ENCODE peak calls at places on chromosome 20, in ten cellular contexts. One of them, this sample, is unnamed.

GRCh38 chr20:38121741-38122140 is 43.3 kb downstream of the TGM2 start:
- DNase-seq in CD8-positive, alpha-beta memory T cell: no peak
- DNase-seq in ureter: peak
- DNase-seq in endothelial cell: no peak
- DNase-seq in neural progenitor cell: no peak
- DNase-seq in stimulated activated CD8-positive, alpha-beta memory T cell treated with anti-CD3 and anti-CD28 coated beads, Interleukin-4, amount 100 ng/mL, for 24 hours: no peak
- DNase-seq in stromal cell of bone marrow: no peak
- DNase-seq in GM13977: no peak
- DNase-seq in effector CD4-positive, alpha-beta T cell: no peak
- DNase-seq in caudate nucleus: no peak
- DNase-seq in this sample: no peak

GRCh38 chr20:20713244-20713765 is 861 bp upstream of the RALGAPA2 start:
- DNase-seq in endothelial cell: no peak
- DNase-seq in effector CD4-positive, alpha-beta T cell: no peak
- DNase-seq in stimulated activated CD8-positive, alpha-beta memory T cell treated with anti-CD3 and anti-CD28 coated beads, Interleukin-4, amount 100 ng/mL, for 24 hours: no peak
- DNase-seq in stromal cell of bone marrow: no peak
- DNase-seq in caudate nucleus: no peak
- DNase-seq in neural progenitor cell: no peak
- DNase-seq in ureter: no peak
- DNase-seq in GM13977: no peak
- DNase-seq in CD8-positive, alpha-beta memory T cell: no peak
- DNase-seq in this sample: no peak

GRCh38 chr20:21505810-21506530 is 7.9 kb downstream of the NKX2-2 start:
- DNase-seq in stromal cell of bone marrow: no peak
- DNase-seq in stimulated activated CD8-positive, alpha-beta memory T cell treated with anti-CD3 and anti-CD28 coated beads, Interleukin-4, amount 100 ng/mL, for 24 hours: peak
- DNase-seq in neural progenitor cell: peak
- DNase-seq in GM13977: peak
- DNase-seq in endothelial cell: peak
- DNase-seq in ureter: no peak
- DNase-seq in effector CD4-positive, alpha-beta T cell: peak
- DNase-seq in caudate nucleus: no peak
- DNase-seq in CD8-positive, alpha-beta memory T cell: peak
- DNase-seq in this sample: no peak

GRCh38 chr20:33163856-33164762 is 3.9 kb upstream of the BPIFA2 start:
- DNase-seq in neural progenitor cell: no peak
- DNase-seq in GM13977: no peak
- DNase-seq in CD8-positive, alpha-beta memory T cell: no peak
- DNase-seq in ureter: no peak
- DNase-seq in caudate nucleus: no peak
- DNase-seq in stromal cell of bone marrow: no peak
- DNase-seq in stimulated activated CD8-positive, alpha-beta memory T cell treated with anti-CD3 and anti-CD28 coated beads, Interleukin-4, amount 100 ng/mL, for 24 hours: no peak
- DNase-seq in effector CD4-positive, alpha-beta T cell: no peak
- DNase-seq in endothelial cell: no peak
- DNase-seq in this sample: no peak

GRCh38 chr20:51729771-51730170 is 38.4 kb downstream of the ATP9A start:
- DNase-seq in stromal cell of bone marrow: no peak
- DNase-seq in endothelial cell: no peak
- DNase-seq in neural progenitor cell: no peak
- DNase-seq in CD8-positive, alpha-beta memory T cell: no peak
- DNase-seq in stimulated activated CD8-positive, alpha-beta memory T cell treated with anti-CD3 and anti-CD28 coated beads, Interleukin-4, amount 100 ng/mL, for 24 hours: no peak
- DNase-seq in caudate nucleus: no peak
- DNase-seq in effector CD4-positive, alpha-beta T cell: no peak
- DNase-seq in GM13977: no peak
- DNase-seq in ureter: no peak
- DNase-seq in this sample: no peak

GRCh38 chr20:32535316-32535952 is 49.7 kb downstream of the NOL4L start:
- DNase-seq in stimulated activated CD8-positive, alpha-beta memory T cell treated with anti-CD3 and anti-CD28 coated beads, Interleukin-4, amount 100 ng/mL, for 24 hours: no peak
- DNase-seq in stromal cell of bone marrow: no peak
- DNase-seq in caudate nucleus: peak
- DNase-seq in GM13977: no peak
- DNase-seq in neural progenitor cell: peak
- DNase-seq in ureter: no peak
- DNase-seq in CD8-positive, alpha-beta memory T cell: peak
- DNase-seq in effector CD4-positive, alpha-beta T cell: no peak
- DNase-seq in endothelial cell: no peak
- DNase-seq in this sample: peak

GRCh38 chr20:47269309-47270165 is 87.0 kb downstream of the ZMYND8 start:
- DNase-seq in ureter: no peak
- DNase-seq in stimulated activated CD8-positive, alpha-beta memory T cell treated with anti-CD3 and anti-CD28 coated beads, Interleukin-4, amount 100 ng/mL, for 24 hours: no peak
- DNase-seq in GM13977: no peak
- DNase-seq in caudate nucleus: no peak
- DNase-seq in CD8-positive, alpha-beta memory T cell: no peak
- DNase-seq in effector CD4-positive, alpha-beta T cell: no peak
- DNase-seq in neural progenitor cell: no peak
- DNase-seq in endothelial cell: no peak
- DNase-seq in stromal cell of bone marrow: no peak
- DNase-seq in this sample: no peak

GRCh38 chr20:57441510-57442154 is 50.4 kb downstream of the RBM38 start:
- DNase-seq in ureter: no peak
- DNase-seq in neural progenitor cell: no peak
- DNase-seq in CD8-positive, alpha-beta memory T cell: no peak
- DNase-seq in GM13977: no peak
- DNase-seq in stromal cell of bone marrow: no peak
- DNase-seq in caudate nucleus: no peak
- DNase-seq in stimulated activated CD8-positive, alpha-beta memory T cell treated with anti-CD3 and anti-CD28 coated beads, Interleukin-4, amount 100 ng/mL, for 24 hours: no peak
- DNase-seq in effector CD4-positive, alpha-beta T cell: no peak
- DNase-seq in endothelial cell: no peak
- DNase-seq in this sample: no peak

GRCh38 chr20:59153355-59153681 is 10.3 kb upstream of the ZNF831 start:
- DNase-seq in effector CD4-positive, alpha-beta T cell: no peak
- DNase-seq in CD8-positive, alpha-beta memory T cell: no peak
- DNase-seq in ureter: peak
- DNase-seq in neural progenitor cell: no peak
- DNase-seq in GM13977: no peak
- DNase-seq in endothelial cell: no peak
- DNase-seq in stromal cell of bone marrow: no peak
- DNase-seq in stimulated activated CD8-positive, alpha-beta memory T cell treated with anti-CD3 and anti-CD28 coated beads, Interleukin-4, amount 100 ng/mL, for 24 hours: no peak
- DNase-seq in caudate nucleus: peak
- DNase-seq in this sample: no peak

GRCh38 chr20:33679758-33680485 is 5.7 kb upstream of the NECAB3 start:
- DNase-seq in CD8-positive, alpha-beta memory T cell: peak
- DNase-seq in ureter: no peak
- DNase-seq in effector CD4-positive, alpha-beta T cell: no peak
- DNase-seq in stimulated activated CD8-positive, alpha-beta memory T cell treated with anti-CD3 and anti-CD28 coated beads, Interleukin-4, amount 100 ng/mL, for 24 hours: peak
- DNase-seq in GM13977: peak
- DNase-seq in endothelial cell: no peak
- DNase-seq in stromal cell of bone marrow: no peak
- DNase-seq in caudate nucleus: no peak
- DNase-seq in neural progenitor cell: no peak
- DNase-seq in this sample: peak

GRCh38 chr20:62860391-62860923 is 1.2 kb downstream of the TCFL5 start:
- DNase-seq in neural progenitor cell: peak
- DNase-seq in caudate nucleus: no peak
- DNase-seq in GM13977: no peak
- DNase-seq in effector CD4-positive, alpha-beta T cell: no peak
- DNase-seq in ureter: no peak
- DNase-seq in stimulated activated CD8-positive, alpha-beta memory T cell treated with anti-CD3 and anti-CD28 coated beads, Interleukin-4, amount 100 ng/mL, for 24 hours: no peak
- DNase-seq in stromal cell of bone marrow: no peak
- DNase-seq in CD8-positive, alpha-beta memory T cell: no peak
- DNase-seq in endothelial cell: no peak
- DNase-seq in this sample: no peak

GRCh38 chr20:19986419-19986818 is 30.7 kb upstream of the NAA20 start:
- DNase-seq in effector CD4-positive, alpha-beta T cell: no peak
- DNase-seq in ureter: no peak
- DNase-seq in neural progenitor cell: no peak
- DNase-seq in GM13977: no peak
- DNase-seq in caudate nucleus: no peak
- DNase-seq in CD8-positive, alpha-beta memory T cell: no peak
- DNase-seq in stromal cell of bone marrow: no peak
- DNase-seq in stimulated activated CD8-positive, alpha-beta memory T cell treated with anti-CD3 and anti-CD28 coated beads, Interleukin-4, amount 100 ng/mL, for 24 hours: no peak
- DNase-seq in endothelial cell: no peak
- DNase-seq in this sample: no peak

GRCh38 chr20:32050851-32051556 is 1.0 kb upstream of the HCK start:
- DNase-seq in ureter: no peak
- DNase-seq in CD8-positive, alpha-beta memory T cell: no peak
- DNase-seq in stromal cell of bone marrow: no peak
- DNase-seq in effector CD4-positive, alpha-beta T cell: no peak
- DNase-seq in GM13977: no peak
- DNase-seq in neural progenitor cell: peak
- DNase-seq in stimulated activated CD8-positive, alpha-beta memory T cell treated with anti-CD3 and anti-CD28 coated beads, Interleukin-4, amount 100 ng/mL, for 24 hours: no peak
- DNase-seq in endothelial cell: no peak
- DNase-seq in caudate nucleus: no peak
- DNase-seq in this sample: peak

GRCh38 chr20:38748863-38749153 is 548 bp downstream of the ACTR5 start:
- DNase-seq in ureter: peak
- DNase-seq in stromal cell of bone marrow: no peak
- DNase-seq in effector CD4-positive, alpha-beta T cell: peak
- DNase-seq in GM13977: no peak
- DNase-seq in caudate nucleus: peak
- DNase-seq in endothelial cell: no peak
- DNase-seq in CD8-positive, alpha-beta memory T cell: no peak
- DNase-seq in neural progenitor cell: no peak
- DNase-seq in stimulated activated CD8-positive, alpha-beta memory T cell treated with anti-CD3 and anti-CD28 coated beads, Interleukin-4, amount 100 ng/mL, for 24 hours: peak
- DNase-seq in this sample: no peak

GRCh38 chr20:38812182-38812581 is 6.7 kb downstream of the PPP1R16B start:
- DNase-seq in caudate nucleus: peak
- DNase-seq in neural progenitor cell: no peak
- DNase-seq in GM13977: no peak
- DNase-seq in effector CD4-positive, alpha-beta T cell: no peak
- DNase-seq in CD8-positive, alpha-beta memory T cell: no peak
- DNase-seq in stromal cell of bone marrow: no peak
- DNase-seq in stimulated activated CD8-positive, alpha-beta memory T cell treated with anti-CD3 and anti-CD28 coated beads, Interleukin-4, amount 100 ng/mL, for 24 hours: no peak
- DNase-seq in endothelial cell: no peak
- DNase-seq in ureter: no peak
- DNase-seq in this sample: no peak

GRCh38 chr20:14617123-14617522 is 279.7 kb upstream of the FLRT3 start:
- DNase-seq in caudate nucleus: no peak
- DNase-seq in CD8-positive, alpha-beta memory T cell: no peak
- DNase-seq in stromal cell of bone marrow: no peak
- DNase-seq in endothelial cell: no peak
- DNase-seq in GM13977: no peak
- DNase-seq in effector CD4-positive, alpha-beta T cell: no peak
- DNase-seq in neural progenitor cell: no peak
- DNase-seq in stimulated activated CD8-positive, alpha-beta memory T cell treated with anti-CD3 and anti-CD28 coated beads, Interleukin-4, amount 100 ng/mL, for 24 hours: no peak
- DNase-seq in ureter: no peak
- DNase-seq in this sample: no peak

GRCh38 chr20:11790047-11790446 is 127.6 kb upstream of the BTBD3 start:
- DNase-seq in endothelial cell: no peak
- DNase-seq in ureter: no peak
- DNase-seq in CD8-positive, alpha-beta memory T cell: no peak
- DNase-seq in stromal cell of bone marrow: no peak
- DNase-seq in stimulated activated CD8-positive, alpha-beta memory T cell treated with anti-CD3 and anti-CD28 coated beads, Interleukin-4, amount 100 ng/mL, for 24 hours: no peak
- DNase-seq in GM13977: no peak
- DNase-seq in effector CD4-positive, alpha-beta T cell: no peak
- DNase-seq in neural progenitor cell: no peak
- DNase-seq in caudate nucleus: no peak
- DNase-seq in this sample: no peak